ENCODE peak calls at places on chromosomes 16 and 17, in four cellular contexts. One of them, this sample, is unnamed.

GRCh38 chr16:51134876-51135275 is 16.2 kb downstream of the SALL1 start:
- DNase-seq in fibroblast of pulmonary artery: no peak
- DNase-seq in NCI-H1417: no peak
- DNase-seq in NCI-H774: no peak
- DNase-seq in this sample: no peak

GRCh38 chr16:63702981-63703590 is 1418.8 kb downstream of the CDH11 start:
- DNase-seq in fibroblast of pulmonary artery: peak
- DNase-seq in NCI-H1417: no peak
- DNase-seq in NCI-H774: no peak
- DNase-seq in this sample: no peak

GRCh38 chr17:71085238-71086033 is 916.1 kb downstream of the KCNJ2 start:
- DNase-seq in NCI-H774: peak
- DNase-seq in NCI-H1417: peak
- DNase-seq in fibroblast of pulmonary artery: peak
- DNase-seq in this sample: peak

GRCh38 chr17:80219777-80220708 is at the start of the genes SGSH and SLC26A11:
- DNase-seq in NCI-H1417: peak
- DNase-seq in fibroblast of pulmonary artery: peak
- DNase-seq in NCI-H774: peak
- DNase-seq in this sample: peak

GRCh38 chr17:50146230-50146926 is 4.1 kb downstream of the PPP1R9B start:
- DNase-seq in NCI-H774: no peak
- DNase-seq in NCI-H1417: no peak
- DNase-seq in fibroblast of pulmonary artery: no peak
- DNase-seq in this sample: no peak

GRCh38 chr16:50351116-50351515 is 17.7 kb downstream of the BRD7 start:
- DNase-seq in fibroblast of pulmonary artery: no peak
- DNase-seq in NCI-H774: no peak
- DNase-seq in NCI-H1417: no peak
- DNase-seq in this sample: no peak

GRCh38 chr16:76125871-76126270 is 151.3 kb upstream of the CNTNAP4 start:
- DNase-seq in fibroblast of pulmonary artery: no peak
- DNase-seq in NCI-H1417: no peak
- DNase-seq in NCI-H774: no peak
- DNase-seq in this sample: no peak

GRCh38 chr16:50666658-50667496 is 14.2 kb downstream of the SNX20 start:
- DNase-seq in NCI-H1417: no peak
- DNase-seq in fibroblast of pulmonary artery: no peak
- DNase-seq in NCI-H774: no peak
- DNase-seq in this sample: no peak

GRCh38 chr16:14186007-14186953 is 115.2 kb downstream of the MRTFB start:
- DNase-seq in NCI-H1417: peak
- DNase-seq in fibroblast of pulmonary artery: peak
- DNase-seq in NCI-H774: peak
- DNase-seq in this sample: peak

GRCh38 chr17:82495844-82496528 is 23.5 kb upstream of the FOXK2 start:
- DNase-seq in fibroblast of pulmonary artery: no peak
- DNase-seq in NCI-H1417: no peak
- DNase-seq in NCI-H774: peak
- DNase-seq in this sample: peak

GRCh38 chr16:22189473-22190168 is 16.5 kb upstream of the EEF2K start:
- DNase-seq in NCI-H774: no peak
- DNase-seq in fibroblast of pulmonary artery: peak
- DNase-seq in NCI-H1417: peak
- DNase-seq in this sample: peak

GRCh38 chr17:76682306-76682705 is 28.5 kb downstream of the MXRA7 start:
- DNase-seq in fibroblast of pulmonary artery: peak
- DNase-seq in NCI-H774: no peak
- DNase-seq in NCI-H1417: no peak
- DNase-seq in this sample: no peak

GRCh38 chr16:715448-716249 is 731 bp downstream of the METRN start:
- DNase-seq in NCI-H1417: no peak
- DNase-seq in fibroblast of pulmonary artery: no peak
- DNase-seq in NCI-H774: no peak
- DNase-seq in this sample: no peak

GRCh38 chr16:66923247-66923851 is 2.0 kb downstream of the RRAD start:
- DNase-seq in NCI-H1417: peak
- DNase-seq in NCI-H774: no peak
- DNase-seq in fibroblast of pulmonary artery: peak
- DNase-seq in this sample: no peak

GRCh38 chr17:39174907-39175694 is 9.1 kb upstream of the ARL5C start:
- DNase-seq in NCI-H1417: peak
- DNase-seq in NCI-H774: peak
- DNase-seq in fibroblast of pulmonary artery: peak
- DNase-seq in this sample: peak

GRCh38 chr17:22443061-22443460 is 750.7 kb downstream of the KCNJ18 start:
- DNase-seq in fibroblast of pulmonary artery: no peak
- DNase-seq in NCI-H774: no peak
- DNase-seq in NCI-H1417: no peak
- DNase-seq in this sample: no peak

This sample was measured in NCI-H510A treated with DMSO at 0.1 percent for 48 hours.